ENCODE peak calls at places on chromosomes 1 and 21, in five cellular contexts. One of them, this sample, is unnamed.

GRCh38 chr1:49389699-49390098 is 613.0 kb upstream of the BEND5 start:
- DNase-seq in WTC11: no peak
- DNase-seq in A549: no peak
- DNase-seq in GM12878: no peak
- DNase-seq in K562: no peak
- DNase-seq in this sample: no peak

GRCh38 chr21:15826147-15826780 is 96.5 kb downstream of the USP25 start:
- DNase-seq in WTC11: peak; percentile 13
- DNase-seq in A549: peak; percentile 73
- DNase-seq in GM12878: peak; percentile 11
- DNase-seq in K562: peak; percentile 44
- DNase-seq in this sample: peak; percentile 72

GRCh38 chr1:90778487-90778886 is 61.4 kb upstream of the BARHL2 start:
- DNase-seq in WTC11: no peak
- DNase-seq in A549: no peak
- DNase-seq in GM12878: no peak
- DNase-seq in K562: no peak
- DNase-seq in this sample: no peak

GRCh38 chr21:34834852-34835501 is 166.2 kb downstream of the CLIC6 start:
- DNase-seq in WTC11: no peak
- DNase-seq in A549: no peak
- DNase-seq in GM12878: no peak
- DNase-seq in K562: no peak
- DNase-seq in this sample: no peak

GRCh38 chr1:115466433-115466832 is 128.4 kb upstream of the NGF start:
- DNase-seq in WTC11: peak; percentile 24
- DNase-seq in A549: no peak
- DNase-seq in GM12878: no peak
- DNase-seq in K562: peak; percentile 30
- DNase-seq in this sample: no peak

GRCh38 chr21:42755766-42756579 is 102.6 kb downstream of the PDE9A start:
- DNase-seq in WTC11: no peak
- DNase-seq in A549: no peak
- DNase-seq in GM12878: no peak
- DNase-seq in K562: no peak
- DNase-seq in this sample: no peak

GRCh38 chr1:178774263-178774662 is 49.2 kb downstream of the RALGPS2 start:
- DNase-seq in WTC11: no peak
- DNase-seq in A549: peak; percentile 21
- DNase-seq in GM12878: no peak
- DNase-seq in K562: no peak
- DNase-seq in this sample: peak; percentile 18

GRCh38 chr1:154741327-154741726 is 128.8 kb downstream of the KCNN3 start:
- DNase-seq in WTC11: no peak
- DNase-seq in A549: no peak
- DNase-seq in GM12878: no peak
- DNase-seq in K562: no peak
- DNase-seq in this sample: no peak

GRCh38 chr1:6004412-6005123 is 12.3 kb upstream of the NPHP4 start:
- DNase-seq in WTC11: no peak
- DNase-seq in A549: no peak
- DNase-seq in GM12878: no peak
- DNase-seq in K562: no peak
- DNase-seq in this sample: no peak

GRCh38 chr1:62401034-62401433 is 35.8 kb upstream of the USP1 start:
- DNase-seq in WTC11: no peak
- DNase-seq in A549: no peak
- DNase-seq in GM12878: no peak
- DNase-seq in K562: no peak
- DNase-seq in this sample: no peak

GRCh38 chr1:115810609-115811008 is 30.3 kb downstream of the NHLH2 start:
- DNase-seq in WTC11: no peak
- DNase-seq in A549: no peak
- DNase-seq in GM12878: no peak
- DNase-seq in K562: no peak
- DNase-seq in this sample: no peak

GRCh38 chr1:227729881-227730629 is 5.0 kb downstream of the JMJD4 start:
- DNase-seq in WTC11: peak; percentile 74
- DNase-seq in A549: peak; percentile 55
- DNase-seq in GM12878: no peak
- DNase-seq in K562: peak; percentile 79
- DNase-seq in this sample: peak; percentile 45

GRCh38 chr1:110063781-110064180 is 6.7 kb downstream of the ALX3 start:
- DNase-seq in WTC11: no peak
- DNase-seq in A549: no peak
- DNase-seq in GM12878: no peak
- DNase-seq in K562: no peak
- DNase-seq in this sample: no peak

GRCh38 chr1:230899845-230900251 is 31.5 kb upstream of the C1orf198 start:
- DNase-seq in WTC11: no peak
- DNase-seq in A549: no peak
- DNase-seq in GM12878: no peak
- DNase-seq in K562: no peak
- DNase-seq in this sample: no peak

GRCh38 chr1:30409476-30410152 is 313.8 kb downstream of the MATN1 start:
- DNase-seq in WTC11: no peak
- DNase-seq in A549: no peak
- DNase-seq in GM12878: no peak
- DNase-seq in K562: no peak
- DNase-seq in this sample: no peak

GRCh38 chr21:16117331-16117730 is 387.5 kb downstream of the USP25 start:
- DNase-seq in WTC11: no peak
- DNase-seq in A549: no peak
- DNase-seq in GM12878: no peak
- DNase-seq in K562: no peak
- DNase-seq in this sample: no peak

GRCh38 chr1:32068891-32069590 is 3.7 kb upstream of the TMEM39B start:
- DNase-seq in WTC11: no peak
- DNase-seq in A549: no peak
- DNase-seq in GM12878: no peak
- DNase-seq in K562: no peak
- DNase-seq in this sample: no peak

GRCh38 chr21:15121655-15122120 is 56.9 kb upstream of the NRIP1 start:
- DNase-seq in WTC11: no peak
- DNase-seq in A549: peak; percentile 28
- DNase-seq in GM12878: no peak
- DNase-seq in K562: no peak
- DNase-seq in this sample: peak; percentile 79

GRCh38 chr1:30334767-30335166 is 388.6 kb downstream of the MATN1 start:
- DNase-seq in WTC11: no peak
- DNase-seq in A549: no peak
- DNase-seq in GM12878: no peak
- DNase-seq in K562: no peak
- DNase-seq in this sample: no peak

GRCh38 chr1:61141288-61142044 is 59.1 kb downstream of the NFIA start:
- DNase-seq in WTC11: no peak
- DNase-seq in A549: peak; percentile 72
- DNase-seq in GM12878: no peak
- DNase-seq in K562: peak; percentile 25
- DNase-seq in this sample: peak; percentile 27

GRCh38 chr1:26288311-26288941 is 8.5 kb downstream of the SH3BGRL3 start:
- DNase-seq in WTC11: no peak
- DNase-seq in A549: no peak
- DNase-seq in GM12878: no peak
- DNase-seq in K562: peak; percentile 63
- DNase-seq in this sample: no peak

GRCh38 chr21:15872236-15872635 is 142.5 kb downstream of the USP25 start:
- DNase-seq in WTC11: no peak
- DNase-seq in A549: no peak
- DNase-seq in GM12878: no peak
- DNase-seq in K562: no peak
- DNase-seq in this sample: no peak

GRCh38 chr1:62962794-62963776 is 179.2 kb downstream of the ATG4C start:
- DNase-seq in WTC11: peak; percentile 85
- DNase-seq in A549: peak; percentile 31
- DNase-seq in GM12878: no peak
- DNase-seq in K562: peak; percentile 59
- DNase-seq in this sample: peak; percentile 30

GRCh38 chr1:6612641-6613360 is 730 bp upstream of the PHF13 start:
- DNase-seq in WTC11: peak; percentile 50
- DNase-seq in A549: peak; percentile 38
- DNase-seq in GM12878: no peak
- DNase-seq in K562: no peak
- DNase-seq in this sample: peak; percentile 23

GRCh38 chr1:235866207-235866912 is at the start of gene LYST:
- DNase-seq in WTC11: peak; percentile 42
- DNase-seq in A549: peak; percentile 62
- DNase-seq in GM12878: no peak
- DNase-seq in K562: peak; percentile 36
- DNase-seq in this sample: peak; percentile 51

GRCh38 chr1:17646444-17647287 is 107.2 kb downstream of the ARHGEF10L start:
- DNase-seq in WTC11: peak; percentile 38
- DNase-seq in A549: no peak
- DNase-seq in GM12878: no peak
- DNase-seq in K562: peak; percentile 32
- DNase-seq in this sample: no peak

GRCh38 chr1:17645512-17645911 is 106.0 kb downstream of the ARHGEF10L start:
- DNase-seq in WTC11: no peak
- DNase-seq in A549: no peak
- DNase-seq in GM12878: no peak
- DNase-seq in K562: no peak
- DNase-seq in this sample: no peak

GRCh38 chr1:17640975-17641374 is 101.5 kb downstream of the ARHGEF10L start:
- DNase-seq in WTC11: no peak
- DNase-seq in A549: no peak
- DNase-seq in GM12878: no peak
- DNase-seq in K562: no peak
- DNase-seq in this sample: no peak

GRCh38 chr1:17642169-17642568 is 102.7 kb downstream of the ARHGEF10L start:
- DNase-seq in WTC11: no peak
- DNase-seq in A549: no peak
- DNase-seq in GM12878: no peak
- DNase-seq in K562: no peak
- DNase-seq in this sample: no peak

DNA sequence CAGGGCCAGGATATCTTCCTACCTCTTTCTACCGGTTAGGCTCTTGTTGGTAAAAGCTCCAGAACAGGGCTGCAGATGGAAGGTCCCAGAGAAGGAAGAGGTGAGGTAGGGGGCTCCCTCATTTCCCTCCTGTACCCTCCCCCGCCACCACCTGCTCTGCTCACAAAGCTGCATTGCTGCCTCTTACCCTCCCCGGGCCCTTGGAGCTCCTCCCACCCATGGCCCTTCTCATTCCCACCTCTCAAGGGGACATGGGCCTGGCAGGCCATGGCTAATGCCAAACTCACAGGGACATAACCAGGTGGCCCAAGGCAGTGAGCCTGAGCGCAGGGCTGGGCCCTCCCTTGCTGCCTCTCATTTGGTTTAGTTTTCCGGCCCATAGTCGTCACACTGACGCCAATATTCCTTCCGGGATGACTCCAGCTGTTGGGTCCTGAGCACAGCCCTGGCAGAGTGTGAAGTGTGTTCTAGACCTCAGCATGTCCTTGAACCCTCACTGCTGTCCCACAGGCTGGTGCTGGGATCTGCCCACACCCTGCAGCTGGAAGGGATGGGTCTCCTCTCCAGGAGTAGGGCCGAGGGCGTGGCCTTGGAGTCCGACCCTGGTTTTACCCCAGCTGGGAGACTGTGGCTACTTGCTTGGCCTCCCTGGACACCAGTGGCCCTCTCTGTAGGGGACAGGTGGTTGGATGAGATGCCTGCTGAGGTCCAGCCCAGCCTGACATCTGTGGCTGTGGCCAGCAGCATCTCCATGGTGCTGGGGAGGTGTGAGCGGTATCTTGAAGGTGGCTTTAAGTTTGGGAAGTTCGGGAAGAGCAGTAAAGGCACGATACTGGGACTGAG is 104.6 kb downstream of the ARHGEF10L start:
- DNase-seq in WTC11: no peak
- DNase-seq in A549: no peak
- DNase-seq in GM12878: no peak
- DNase-seq in K562: no peak
- DNase-seq in this sample: no peak
- TF ChIP-seq ESRRA in WTC11: no peak
- TF ChIP-seq ESRRA in A549: no peak
- TF ChIP-seq ESRRA in GM12878: no peak
- TF ChIP-seq ESRRA in K562: no peak
- TF ChIP-seq ESRRA in this sample: no peak

DNA sequence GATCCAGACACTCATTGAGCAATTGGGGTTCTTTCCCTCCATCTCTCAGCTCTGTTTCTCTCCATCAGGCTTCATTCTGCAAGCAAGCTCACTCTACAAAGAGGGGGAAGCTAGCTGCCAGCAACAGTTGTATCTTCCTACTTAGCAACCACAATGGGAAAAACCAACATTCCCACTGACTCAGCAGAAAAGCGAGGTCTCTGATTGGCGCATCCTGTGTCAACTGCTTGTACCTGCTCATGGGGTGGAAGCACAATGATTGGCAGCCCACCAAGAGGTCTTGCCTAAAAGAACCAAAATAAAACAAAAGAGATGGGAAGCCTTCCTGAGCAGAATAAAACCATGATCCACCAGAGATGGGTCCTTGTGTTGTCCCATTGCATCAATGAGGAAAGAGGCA is 4.0 kb upstream of the CDA start:
- DNase-seq in WTC11: no peak
- DNase-seq in A549: peak; percentile 77
- DNase-seq in GM12878: no peak
- DNase-seq in K562: no peak
- DNase-seq in this sample: peak; percentile 18
- TF ChIP-seq ESRRA in WTC11: no peak
- TF ChIP-seq ESRRA in A549: no peak
- TF ChIP-seq ESRRA in GM12878: no peak
- TF ChIP-seq ESRRA in K562: no peak
- TF ChIP-seq ESRRA in this sample: no peak

GRCh38 chr1:78624035-78624434 is 3.8 kb downstream of the IFI44L start:
- DNase-seq in WTC11: no peak
- DNase-seq in A549: no peak
- DNase-seq in GM12878: no peak
- DNase-seq in K562: no peak
- DNase-seq in this sample: no peak
- TF ChIP-seq ESRRA in WTC11: no peak
- TF ChIP-seq ESRRA in A549: no peak
- TF ChIP-seq ESRRA in GM12878: no peak
- TF ChIP-seq ESRRA in K562: no peak
- TF ChIP-seq ESRRA in this sample: no peak

GRCh38 chr1:15153184-15153841 is at the start of gene TMEM51:
- DNase-seq in WTC11: peak; percentile 85
- DNase-seq in A549: peak; percentile 72
- DNase-seq in GM12878: no peak
- DNase-seq in K562: peak; percentile 55
- DNase-seq in this sample: peak; percentile 60
- TF ChIP-seq ESRRA in WTC11: no peak
- TF ChIP-seq ESRRA in A549: no peak
- TF ChIP-seq ESRRA in GM12878: no peak
- TF ChIP-seq ESRRA in K562: no peak
- TF ChIP-seq ESRRA in this sample: no peak

GRCh38 chr1:198472123-198472522 is 68.4 kb downstream of the ATP6V1G3 start:
- DNase-seq in WTC11: peak; percentile 8
- DNase-seq in A549: no peak
- DNase-seq in GM12878: no peak
- DNase-seq in K562: no peak
- DNase-seq in this sample: no peak
- TF ChIP-seq ESRRA in WTC11: no peak
- TF ChIP-seq ESRRA in A549: no peak
- TF ChIP-seq ESRRA in GM12878: no peak
- TF ChIP-seq ESRRA in K562: no peak
- TF ChIP-seq ESRRA in this sample: no peak